ENCODE peak calls at places on chromosomes 7 and 10, in eight cellular contexts. One of them, this sample, is unnamed.

GRCh38 chr10:85642082-85642420 is 724.5 kb downstream of the GRID1 start:
- DNase-seq in uterus: no peak
- DNase-seq in A549: no peak
- DNase-seq in HepG2: no peak
- DNase-seq in NB4: no peak
- DNase-seq in adrenal gland: no peak
- DNase-seq in IMR-90: no peak
- DNase-seq in endothelial cell of umbilical vein: peak
- DNase-seq in this sample: peak

GRCh38 chr7:38306136-38306535 is 32.7 kb upstream of the TARP start:
- DNase-seq in IMR-90: peak
- DNase-seq in A549: no peak
- DNase-seq in HepG2: no peak
- DNase-seq in NB4: no peak
- DNase-seq in adrenal gland: no peak
- DNase-seq in endothelial cell of umbilical vein: no peak
- DNase-seq in uterus: no peak
- DNase-seq in this sample: peak

GRCh38 chr10:82889703-82890102 is 1014.7 kb downstream of the NRG3 start:
- DNase-seq in NB4: no peak
- DNase-seq in endothelial cell of umbilical vein: no peak
- DNase-seq in uterus: no peak
- DNase-seq in adrenal gland: no peak
- DNase-seq in A549: no peak
- DNase-seq in HepG2: no peak
- DNase-seq in IMR-90: no peak
- DNase-seq in this sample: no peak

GRCh38 chr7:151592868-151593486 is 73.3 kb upstream of the RHEB start:
- DNase-seq in adrenal gland: no peak
- DNase-seq in NB4: no peak
- DNase-seq in HepG2: no peak
- DNase-seq in IMR-90: peak
- DNase-seq in A549: peak
- DNase-seq in endothelial cell of umbilical vein: peak
- DNase-seq in uterus: no peak
- DNase-seq in this sample: peak

GRCh38 chr7:139626817-139627216 is 103.3 kb downstream of the CLEC2L start:
- DNase-seq in endothelial cell of umbilical vein: no peak
- DNase-seq in HepG2: no peak
- DNase-seq in A549: no peak
- DNase-seq in IMR-90: no peak
- DNase-seq in uterus: no peak
- DNase-seq in NB4: peak
- DNase-seq in adrenal gland: no peak
- DNase-seq in this sample: no peak

GRCh38 chr7:8566016-8566415 is 132.6 kb downstream of the NXPH1 start:
- DNase-seq in A549: no peak
- DNase-seq in IMR-90: no peak
- DNase-seq in endothelial cell of umbilical vein: no peak
- DNase-seq in adrenal gland: no peak
- DNase-seq in NB4: no peak
- DNase-seq in HepG2: no peak
- DNase-seq in uterus: no peak
- DNase-seq in this sample: no peak

GRCh38 chr7:91683823-91684222 is 196.7 kb downstream of the MTERF1 start:
- DNase-seq in NB4: peak
- DNase-seq in HepG2: no peak
- DNase-seq in endothelial cell of umbilical vein: peak
- DNase-seq in uterus: no peak
- DNase-seq in IMR-90: peak
- DNase-seq in adrenal gland: no peak
- DNase-seq in A549: no peak
- DNase-seq in this sample: no peak

GRCh38 chr7:12119638-12120303 is 91.3 kb upstream of the TMEM106B start:
- DNase-seq in adrenal gland: no peak
- DNase-seq in endothelial cell of umbilical vein: no peak
- DNase-seq in A549: no peak
- DNase-seq in IMR-90: no peak
- DNase-seq in uterus: no peak
- DNase-seq in NB4: no peak
- DNase-seq in HepG2: no peak
- DNase-seq in this sample: no peak

GRCh38 chr7:29170781-29171180 is 23.8 kb upstream of the CHN2 start:
- DNase-seq in NB4: no peak
- DNase-seq in A549: no peak
- DNase-seq in HepG2: no peak
- DNase-seq in endothelial cell of umbilical vein: no peak
- DNase-seq in IMR-90: no peak
- DNase-seq in adrenal gland: no peak
- DNase-seq in uterus: no peak
- DNase-seq in this sample: no peak

GRCh38 chr7:100640438-100641410 is 628 bp downstream of the TFR2 start:
- DNase-seq in endothelial cell of umbilical vein: no peak
- DNase-seq in A549: no peak
- DNase-seq in HepG2: no peak
- DNase-seq in uterus: no peak
- DNase-seq in IMR-90: no peak
- DNase-seq in NB4: no peak
- DNase-seq in adrenal gland: no peak
- DNase-seq in this sample: no peak

GRCh38 chr7:98599886-98600285 is 17.2 kb upstream of the NPTX2 start:
- DNase-seq in HepG2: no peak
- DNase-seq in uterus: no peak
- DNase-seq in endothelial cell of umbilical vein: no peak
- DNase-seq in IMR-90: no peak
- DNase-seq in adrenal gland: no peak
- DNase-seq in NB4: no peak
- DNase-seq in A549: no peak
- DNase-seq in this sample: no peak

GRCh38 chr7:3307437-3307836 is 6.4 kb downstream of the SDK1 start:
- DNase-seq in HepG2: no peak
- DNase-seq in adrenal gland: no peak
- DNase-seq in uterus: no peak
- DNase-seq in NB4: no peak
- DNase-seq in A549: no peak
- DNase-seq in endothelial cell of umbilical vein: no peak
- DNase-seq in IMR-90: peak
- DNase-seq in this sample: no peak

GRCh38 chr10:112446055-112446854 is 459 bp downstream of the ZDHHC6 start:
- DNase-seq in endothelial cell of umbilical vein: peak
- DNase-seq in NB4: peak
- DNase-seq in A549: no peak
- DNase-seq in IMR-90: peak
- DNase-seq in HepG2: no peak
- DNase-seq in adrenal gland: no peak
- DNase-seq in uterus: no peak
- DNase-seq in this sample: no peak

GRCh38 chr10:93288679-93289634 is 193.2 kb downstream of the MYOF start:
- DNase-seq in IMR-90: peak
- DNase-seq in uterus: peak
- DNase-seq in HepG2: peak
- DNase-seq in A549: peak
- DNase-seq in NB4: peak
- DNase-seq in adrenal gland: peak
- DNase-seq in endothelial cell of umbilical vein: peak
- DNase-seq in this sample: peak

DNA sequence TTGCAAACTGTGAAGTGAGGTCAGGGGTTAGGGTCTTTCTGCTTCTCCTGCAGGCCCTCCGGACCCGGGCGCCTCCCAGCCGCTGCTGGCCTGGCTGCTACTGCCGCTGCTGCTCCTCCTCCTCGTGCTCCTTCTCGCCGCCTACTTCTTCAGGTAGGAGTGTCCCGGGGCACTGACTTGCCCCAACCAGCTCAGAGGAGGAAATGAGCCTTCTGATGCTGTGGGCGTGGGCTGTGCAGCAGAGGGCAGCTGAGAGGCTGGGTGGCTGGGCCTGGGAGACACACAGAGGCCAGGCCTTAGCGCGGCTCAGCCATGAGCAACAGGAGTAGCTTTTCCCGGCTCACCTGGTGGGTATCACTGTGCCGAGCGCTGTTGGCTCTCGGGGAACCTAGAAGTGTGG is 78.9 kb downstream of the MKI67 start:
- DNase-seq in IMR-90: no peak
- DNase-seq in adrenal gland: peak
- DNase-seq in uterus: peak
- DNase-seq in NB4: peak
- DNase-seq in HepG2: no peak
- DNase-seq in endothelial cell of umbilical vein: peak
- DNase-seq in A549: peak
- DNase-seq in this sample: no peak
- TF ChIP-seq POLR2A in IMR-90: no peak
- TF ChIP-seq POLR2A in adrenal gland: peak
- TF ChIP-seq POLR2A in uterus: no peak
- TF ChIP-seq POLR2A in NB4: peak
- TF ChIP-seq POLR2A in HepG2: no peak
- TF ChIP-seq POLR2A in endothelial cell of umbilical vein: peak
- TF ChIP-seq POLR2A in A549: no peak
- TF ChIP-seq POLR2A in this sample: no peak

GRCh38 chr7:134625571-134625970 is 21.1 kb upstream of the BPGM start:
- DNase-seq in A549: no peak
- DNase-seq in uterus: no peak
- DNase-seq in HepG2: no peak
- DNase-seq in NB4: no peak
- DNase-seq in IMR-90: peak
- DNase-seq in adrenal gland: no peak
- DNase-seq in endothelial cell of umbilical vein: no peak
- DNase-seq in this sample: no peak

GRCh38 chr7:134630237-134630636 is 16.4 kb upstream of the BPGM start:
- DNase-seq in endothelial cell of umbilical vein: no peak
- DNase-seq in A549: no peak
- DNase-seq in NB4: no peak
- DNase-seq in adrenal gland: no peak
- DNase-seq in HepG2: no peak
- DNase-seq in uterus: no peak
- DNase-seq in IMR-90: no peak
- DNase-seq in this sample: no peak

GRCh38 chr7:134627109-134627774 is 19.4 kb upstream of the BPGM start:
- DNase-seq in NB4: no peak
- DNase-seq in IMR-90: no peak
- DNase-seq in uterus: no peak
- DNase-seq in HepG2: no peak
- DNase-seq in adrenal gland: no peak
- DNase-seq in endothelial cell of umbilical vein: no peak
- DNase-seq in A549: no peak
- DNase-seq in this sample: no peak

GRCh38 chr7:134629445-134629844 is 17.2 kb upstream of the BPGM start:
- DNase-seq in uterus: no peak
- DNase-seq in endothelial cell of umbilical vein: no peak
- DNase-seq in NB4: no peak
- DNase-seq in IMR-90: no peak
- DNase-seq in HepG2: no peak
- DNase-seq in A549: no peak
- DNase-seq in adrenal gland: no peak
- DNase-seq in this sample: no peak

DNA sequence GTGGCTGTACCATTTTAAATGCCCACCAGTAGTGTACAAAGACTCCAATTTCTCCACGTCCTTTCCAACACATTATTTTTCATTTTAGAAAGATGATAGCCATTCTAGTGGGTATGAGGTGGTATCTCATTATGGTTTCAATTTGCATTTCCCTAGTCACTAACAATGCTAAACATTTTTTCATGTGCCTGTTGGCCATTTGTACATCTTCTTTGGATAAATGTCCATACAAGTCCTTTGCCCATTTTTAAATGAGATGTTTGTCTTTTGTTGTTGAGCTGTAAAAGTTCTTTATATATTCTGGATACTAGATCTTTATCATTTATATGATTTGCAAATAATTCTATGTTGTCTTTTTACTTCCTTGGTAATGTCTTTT is 18.9 kb upstream of the BPGM start:
- DNase-seq in HepG2: no peak
- DNase-seq in A549: no peak
- DNase-seq in NB4: no peak
- DNase-seq in uterus: no peak
- DNase-seq in endothelial cell of umbilical vein: no peak
- DNase-seq in adrenal gland: no peak
- DNase-seq in IMR-90: no peak
- DNase-seq in this sample: no peak
- TF ChIP-seq POLR2A in HepG2: no peak
- TF ChIP-seq POLR2A in A549: no peak
- TF ChIP-seq POLR2A in NB4: no peak
- TF ChIP-seq POLR2A in uterus: no peak
- TF ChIP-seq POLR2A in endothelial cell of umbilical vein: no peak
- TF ChIP-seq POLR2A in adrenal gland: no peak
- TF ChIP-seq POLR2A in IMR-90: no peak
- TF ChIP-seq POLR2A in this sample: no peak

DNA sequence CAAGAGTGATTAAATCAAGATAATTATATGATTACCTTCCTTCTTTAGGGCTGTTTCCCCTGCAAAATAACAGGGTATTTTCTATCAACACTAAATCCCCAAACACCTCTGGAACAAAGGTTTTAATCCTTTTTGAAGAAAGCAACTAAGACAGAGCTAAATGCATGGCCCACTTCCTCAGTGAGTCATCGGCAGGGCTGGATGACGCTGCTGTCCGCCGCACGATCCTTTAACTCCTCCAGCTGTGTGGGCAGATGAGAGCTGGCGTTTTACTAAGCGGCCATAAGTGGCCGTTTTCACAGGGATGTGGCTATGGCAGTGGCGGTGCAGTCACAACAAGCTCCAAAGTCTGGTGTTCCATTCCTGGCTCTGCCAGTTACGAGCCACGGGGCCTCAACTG is 76.0 kb upstream of the C1QL3 start:
- DNase-seq in HepG2: no peak
- DNase-seq in adrenal gland: no peak
- DNase-seq in IMR-90: peak
- DNase-seq in endothelial cell of umbilical vein: peak
- DNase-seq in uterus: no peak
- DNase-seq in NB4: peak
- DNase-seq in A549: no peak
- DNase-seq in this sample: no peak
- TF ChIP-seq POLR2A in HepG2: no peak
- TF ChIP-seq POLR2A in adrenal gland: no peak
- TF ChIP-seq POLR2A in IMR-90: no peak
- TF ChIP-seq POLR2A in endothelial cell of umbilical vein: no peak
- TF ChIP-seq POLR2A in uterus: no peak
- TF ChIP-seq POLR2A in NB4: no peak
- TF ChIP-seq POLR2A in A549: no peak
- TF ChIP-seq POLR2A in this sample: no peak

DNA sequence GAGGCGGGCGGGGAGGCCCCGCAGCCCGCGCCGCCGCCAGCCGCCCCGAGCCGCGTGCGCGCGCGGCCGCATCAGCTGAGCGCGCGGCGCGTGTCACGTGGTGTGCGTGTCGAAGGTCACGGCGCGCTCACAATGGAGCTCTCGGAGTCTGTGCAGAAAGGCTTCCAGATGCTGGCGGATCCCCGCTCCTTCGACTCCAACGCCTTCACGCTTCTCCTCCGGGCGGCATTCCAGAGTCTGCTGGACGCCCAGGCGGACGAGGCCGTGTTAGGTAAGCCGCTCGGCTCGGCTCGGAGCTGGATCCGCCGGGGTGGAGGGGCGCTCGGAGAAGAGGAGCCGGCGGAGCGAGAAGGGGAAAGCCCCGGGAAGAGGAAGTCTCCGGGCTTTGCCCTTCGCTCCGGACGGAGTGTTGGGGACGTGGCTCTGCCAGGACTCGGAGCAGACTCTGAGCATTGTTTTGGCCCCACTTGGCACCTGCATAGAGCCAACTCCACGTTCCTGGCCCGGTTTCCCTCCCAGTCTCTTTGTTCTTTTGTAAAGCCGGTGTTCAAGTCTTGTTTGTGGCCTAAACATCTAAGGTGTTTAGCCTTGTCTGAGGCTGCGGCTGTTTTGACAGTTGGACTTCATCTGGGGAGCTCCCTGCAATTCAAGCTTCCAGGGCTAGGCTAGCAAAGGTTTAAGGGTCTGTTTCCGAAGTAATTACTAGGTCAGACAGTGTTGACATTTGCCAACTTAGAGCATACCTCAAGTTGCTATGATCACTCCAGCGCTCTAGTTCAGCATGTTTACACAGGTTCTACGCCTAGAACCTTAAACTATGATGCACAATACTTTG is at the start of gene COMMD3:
- DNase-seq in A549: peak
- DNase-seq in HepG2: peak
- DNase-seq in NB4: peak
- DNase-seq in uterus: peak
- DNase-seq in IMR-90: peak
- DNase-seq in adrenal gland: peak
- DNase-seq in endothelial cell of umbilical vein: peak
- DNase-seq in this sample: peak
- TF ChIP-seq POLR2A in A549: peak
- TF ChIP-seq POLR2A in HepG2: peak
- TF ChIP-seq POLR2A in NB4: peak
- TF ChIP-seq POLR2A in uterus: peak
- TF ChIP-seq POLR2A in IMR-90: no peak
- TF ChIP-seq POLR2A in adrenal gland: peak
- TF ChIP-seq POLR2A in endothelial cell of umbilical vein: peak
- TF ChIP-seq POLR2A in this sample: peak

This sample was measured in H54.